ENCODE peak calls at places on chromosome 14, in four cellular contexts. O is SK-N-SH, E is HepG2, G is K562. M is an unnamed sample.

GRCh38 chr14:73786632-73786941 is 65.0 kb upstream of the PTGR2 start:
- DNase-seq in O (peak; percentile 83), E (no peak), G (no peak), M (peak; percentile 63)

GRCh38 chr14:72560331-72560730 is 333.6 kb downstream of the DPF3 start:
- DNase-seq in E (no peak), G (no peak), O (peak; percentile 42), M (no peak)

GRCh38 chr14:25381498-25381897 is 331.6 kb upstream of the STXBP6 start:
- DNase-seq in O (peak; percentile 4), E (peak; percentile 41), G (no peak), M (no peak)

GRCh38 chr14:90298230-90298629 is 33.5 kb downstream of the NRDE2 start:
- DNase-seq in G (no peak), O (no peak), E (no peak), M (no peak)

GRCh38 chr14:38868415-38869290 is 234.4 kb downstream of the SEC23A start:
- DNase-seq in O (no peak), G (no peak), E (peak; percentile 71), M (no peak)

GRCh38 chr14:89418976-89419375 is 1.9 kb upstream of the FOXN3 start:
- DNase-seq in O (no peak), G (no peak), E (no peak), M (no peak)

GRCh38 chr14:47539065-47539464 is 136.3 kb downstream of the MDGA2 start:
- DNase-seq in O (no peak), E (peak; percentile 10), G (no peak), M (no peak)

GRCh38 chr14:68687746-68688145 is 105.1 kb downstream of the ZFP36L1 start:
- DNase-seq in E (no peak), O (no peak), G (no peak), M (no peak)

GRCh38 chr14:49461529-49462401 is 124.4 kb downstream of the RPS29 start:
- DNase-seq in E (peak; percentile 69), O (peak; percentile 33), G (peak; percentile 32), M (peak; percentile 31)

GRCh38 chr14:58238252-58239247 is 6.1 kb upstream of the PSMA3 start:
- DNase-seq in O (no peak), E (no peak), G (peak; percentile 19), M (no peak)

GRCh38 chr14:34301107-34301734 is 160.8 kb downstream of the SPTSSA start:
- DNase-seq in G (peak; percentile 31), O (peak; percentile 49), E (peak; percentile 54), M (no peak)

GRCh38 chr14:63512861-63513260 is 30.3 kb downstream of the PPP2R5E start:
- DNase-seq in G (no peak), O (no peak), E (no peak), M (no peak)

GRCh38 chr14:63513756-63514155 is 29.4 kb downstream of the PPP2R5E start:
- DNase-seq in E (no peak), G (no peak), O (no peak), M (no peak)

GRCh38 chr14:63508033-63508432 is 35.1 kb downstream of the PPP2R5E start:
- DNase-seq in E (peak; percentile 48), G (no peak), O (no peak), M (no peak)

GRCh38 chr14:63515240-63515639 is 27.9 kb downstream of the PPP2R5E start:
- DNase-seq in O (no peak), E (no peak), G (no peak), M (no peak)

GRCh38 chr14:63510538-63510937 is 32.6 kb downstream of the PPP2R5E start:
- DNase-seq in G (no peak), E (no peak), O (no peak), M (no peak)
- TF ChIP-seq MAX in G (no peak), E (no peak), O (no peak), M (no peak)

GRCh38 chr14:81132492-81132891 is 88.3 kb downstream of the GTF2A1 start:
- DNase-seq in O (no peak), G (no peak), E (no peak), M (no peak)

GRCh38 chr14:81138429-81138828 is 82.3 kb downstream of the GTF2A1 start:
- DNase-seq in O (no peak), G (no peak), E (no peak), M (no peak)

DNA sequence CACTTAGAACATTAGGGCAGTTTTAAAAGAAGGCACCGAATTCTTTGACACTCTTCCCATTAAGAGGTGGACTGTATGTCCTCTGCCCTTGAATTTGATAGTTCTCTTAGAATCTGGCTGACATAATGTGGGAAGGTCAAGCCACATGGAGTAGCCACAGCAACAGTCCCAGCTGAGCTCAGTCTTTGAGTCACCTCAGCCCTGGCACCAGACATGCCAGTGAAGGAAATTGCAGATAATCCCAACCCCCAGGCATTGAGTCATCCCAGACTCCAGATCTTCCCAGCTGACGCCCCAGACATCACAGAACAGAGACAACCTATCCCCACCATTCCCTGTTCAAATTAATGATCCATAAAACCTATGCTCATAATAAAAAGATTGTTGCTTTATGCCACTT is 83.4 kb downstream of the GTF2A1 start:
- DNase-seq in G (no peak), E (no peak), O (peak; percentile 24), M (no peak)
- TF ChIP-seq FOXJ3 in G (no peak), E (no peak), O (no peak), M (no peak)

DNA sequence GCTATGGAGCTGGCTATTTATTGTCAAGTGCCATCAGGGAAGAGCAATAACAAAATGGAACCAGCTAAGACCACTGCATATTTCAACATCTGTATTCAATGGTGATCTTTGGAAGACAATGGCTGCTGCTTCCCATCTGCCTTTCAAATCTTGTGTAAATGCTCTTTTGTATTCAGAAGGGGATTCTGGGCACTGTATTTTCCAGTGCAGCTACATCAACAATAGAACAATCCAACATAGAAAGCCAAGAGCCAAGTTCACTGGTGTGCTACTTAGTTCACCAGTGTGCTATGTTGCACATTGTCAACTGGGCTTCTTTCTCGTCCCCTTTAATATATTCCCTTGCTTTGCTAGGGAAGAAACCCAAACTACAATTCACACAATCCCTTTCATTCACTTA is 128.8 kb upstream of the OR4E1 start:
- DNase-seq in O (no peak), E (no peak), G (no peak), M (no peak)
- TF ChIP-seq MAX in O (no peak), E (no peak), G (no peak), M (no peak)

DNA sequence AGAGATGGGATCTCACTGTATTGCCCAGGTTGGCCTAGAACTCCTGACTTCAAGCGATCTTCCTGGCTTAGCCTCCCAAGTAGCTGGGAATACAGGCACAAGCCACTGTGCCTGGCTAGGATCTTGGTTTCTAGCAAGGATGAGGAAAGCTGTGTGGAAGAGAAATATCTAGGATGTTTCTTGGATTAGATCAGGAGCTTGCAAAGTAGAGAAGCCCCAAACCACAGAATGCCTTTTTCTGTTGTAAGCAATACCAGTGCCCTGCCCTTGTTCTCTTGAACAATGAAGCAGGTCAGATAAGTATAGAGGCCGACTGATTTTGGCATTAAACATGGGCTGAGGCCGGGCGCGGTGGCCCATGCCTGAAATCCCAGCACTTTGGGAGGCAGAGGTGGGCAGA is 44.3 kb upstream of the STRN3 start:
- DNase-seq in O (no peak), G (no peak), E (no peak), M (no peak)
- TF ChIP-seq FOXJ3 in O (no peak), G (no peak), E (no peak), M (no peak)

GRCh38 chr14:60723218-60724079 is 702 bp downstream of the SIX4 start:
- DNase-seq in G (peak; percentile 14), O (peak; percentile 72), E (no peak), M (peak; percentile 66)
- TF ChIP-seq MAX in G (no peak), O (no peak), E (peak; percentile 15), M (no peak)

GRCh38 chr14:60102389-60102788 is 10.7 kb downstream of the PCNX4 start:
- DNase-seq in E (no peak), G (no peak), O (no peak), M (no peak)
- TF ChIP-seq FOXJ3 in E (no peak), G (no peak), O (no peak), M (no peak)

GRCh38 chr14:37697489-37698121 is 102.2 kb downstream of the TTC6 start:
- DNase-seq in O (no peak), G (no peak), E (peak; percentile 96), M (no peak)
- TF ChIP-seq MAX in O (no peak), G (no peak), E (no peak), M (no peak)

GRCh38 chr14:71089974-71090373 is 182.7 kb downstream of the PCNX1 start:
- DNase-seq in E (no peak), G (no peak), O (no peak), M (no peak)

GRCh38 chr14:71086571-71086970 is 179.3 kb downstream of the PCNX1 start:
- DNase-seq in E (no peak), O (no peak), G (no peak), M (no peak)
- TF ChIP-seq FOXJ3 in E (no peak), O (no peak), G (no peak), M (no peak)